ENCODE peak calls at places on chromosome 14, in six cellular contexts. R is Peyer's patch, L is gastrocnemius medialis, O is ovary, U is stomach, V is transverse colon. D is an unnamed sample.
A peak's percentile ranks its signal among the peaks of the same experiment; 100 is the strongest.

GRCh38 chr14:44438936-44439335 is 68.1 kb downstream of the FSCB start:
- DNase-seq in R (no peak), L (no peak), O (no peak), U (no peak), V (no peak), D (no peak)

GRCh38 chr14:83706555-83706954 is 1823.4 kb upstream of the FLRT2 start:
- DNase-seq in R (no peak), L (no peak), O (no peak), U (no peak), V (no peak), D (no peak)

GRCh38 chr14:92724516-92725340 is 23.7 kb downstream of the LGMN start:
- DNase-seq in R (no peak), L (no peak), O (no peak), U (peak; percentile 40), V (peak; percentile 38), D (no peak)

GRCh38 chr14:24378981-24379906 is 11.3 kb downstream of the NFATC4 start:
- DNase-seq in R (no peak), L (no peak), O (no peak), U (no peak), V (no peak), D (no peak)

GRCh38 chr14:72476657-72477499 is 417.0 kb downstream of the DPF3 start:
- DNase-seq in R (no peak), L (no peak), O (no peak), U (no peak), V (peak; percentile 32), D (no peak)

GRCh38 chr14:71952381-71953363 is 20.4 kb downstream of the RGS6 start:
- DNase-seq in R (no peak), L (no peak), O (no peak), U (no peak), V (no peak), D (no peak)

GRCh38 chr14:105700622-105701288 is 174.4 kb downstream of the TMEM121 start:
- DNase-seq in R (no peak), L (no peak), O (no peak), U (no peak), V (peak; percentile 33), D (no peak)

GRCh38 chr14:70722418-70722817 is 80.7 kb downstream of the TTC9 start:
- DNase-seq in R (no peak), L (no peak), O (no peak), U (no peak), V (no peak), D (no peak)

GRCh38 chr14:33788116-33788515 is 162.8 kb downstream of the EGLN3 start:
- DNase-seq in R (no peak), L (no peak), O (no peak), U (no peak), V (no peak), D (no peak)

GRCh38 chr14:99769123-99769522 is 24.1 kb upstream of the EML1 start:
- DNase-seq in R (no peak), L (no peak), O (no peak), U (no peak), V (no peak), D (no peak)

GRCh38 chr14:86626530-86626929 is 1096.6 kb downstream of the FLRT2 start:
- DNase-seq in R (no peak), L (no peak), O (no peak), U (no peak), V (no peak), D (no peak)

GRCh38 chr14:83133986-83134664 is 1600.5 kb upstream of the SEL1L start:
- DNase-seq in R (no peak), L (no peak), O (no peak), U (no peak), V (no peak), D (no peak)

GRCh38 chr14:67602071-67602470 is 2.0 kb upstream of the PIGH start:
- DNase-seq in R (no peak), L (no peak), O (no peak), U (no peak), V (no peak), D (no peak)

GRCh38 chr14:104895207-104895785 is 29.4 kb upstream of the PLD4 start:
- DNase-seq in R (peak; percentile 40), L (no peak), O (no peak), U (peak; percentile 42), V (no peak), D (no peak)

GRCh38 chr14:63209160-63209559 is 4.9 kb downstream of the RHOJ start:
- DNase-seq in R (no peak), L (no peak), O (no peak), U (no peak), V (no peak), D (no peak)

GRCh38 chr14:63210812-63211211 is 6.6 kb downstream of the RHOJ start:
- DNase-seq in R (no peak), L (no peak), O (no peak), U (no peak), V (no peak), D (no peak)

GRCh38 chr14:63212776-63213500 is 8.7 kb downstream of the RHOJ start:
- DNase-seq in R (no peak), L (no peak), O (no peak), U (no peak), V (no peak), D (no peak)

GRCh38 chr14:63212209-63212608 is 8.0 kb downstream of the RHOJ start:
- DNase-seq in R (no peak), L (no peak), O (no peak), U (no peak), V (no peak), D (no peak)

DNA sequence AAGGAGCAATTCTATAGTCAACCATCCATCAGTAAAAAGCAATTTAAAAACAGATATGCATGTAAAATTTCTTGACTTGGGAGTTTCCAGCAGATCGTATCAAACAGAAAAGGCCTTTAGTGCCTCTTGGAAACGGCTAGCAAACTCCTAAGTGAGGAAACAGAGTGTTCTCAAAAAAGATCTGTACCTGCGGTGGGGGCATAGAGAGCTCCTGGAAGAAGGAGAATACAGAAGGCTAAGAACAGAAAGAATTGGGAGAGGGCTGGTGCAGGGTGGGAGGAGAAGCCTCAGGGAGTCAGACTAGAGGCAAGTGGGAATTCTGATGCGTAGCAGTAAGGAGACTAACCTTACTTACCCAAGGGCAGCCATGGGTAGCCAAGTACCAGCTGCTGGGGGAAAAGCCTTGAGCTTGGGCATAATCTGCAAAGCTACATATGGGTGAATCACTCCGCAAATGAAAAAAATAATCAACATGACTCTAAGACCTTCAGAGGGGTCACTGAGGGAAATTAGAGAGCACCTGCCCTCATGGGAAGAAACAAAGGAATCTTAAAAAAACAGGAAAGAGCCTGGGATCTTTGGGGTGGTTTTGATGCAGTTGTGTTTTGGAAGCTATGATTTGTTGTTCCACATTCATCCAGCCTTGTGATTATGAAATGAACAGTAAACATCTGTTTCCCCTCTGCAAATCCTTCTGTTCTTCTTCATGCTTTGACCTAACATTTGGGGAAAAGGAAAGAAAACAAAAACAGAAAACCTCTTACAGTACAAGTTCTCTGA is 10.4 kb downstream of the RHOJ start:
- DNase-seq in R (no peak), L (no peak), O (no peak), U (no peak), V (no peak), D (no peak)
- TF ChIP-seq POLR2A in R (no peak), L (no peak), O (no peak), U (no peak), V (no peak), D (no peak)

DNA sequence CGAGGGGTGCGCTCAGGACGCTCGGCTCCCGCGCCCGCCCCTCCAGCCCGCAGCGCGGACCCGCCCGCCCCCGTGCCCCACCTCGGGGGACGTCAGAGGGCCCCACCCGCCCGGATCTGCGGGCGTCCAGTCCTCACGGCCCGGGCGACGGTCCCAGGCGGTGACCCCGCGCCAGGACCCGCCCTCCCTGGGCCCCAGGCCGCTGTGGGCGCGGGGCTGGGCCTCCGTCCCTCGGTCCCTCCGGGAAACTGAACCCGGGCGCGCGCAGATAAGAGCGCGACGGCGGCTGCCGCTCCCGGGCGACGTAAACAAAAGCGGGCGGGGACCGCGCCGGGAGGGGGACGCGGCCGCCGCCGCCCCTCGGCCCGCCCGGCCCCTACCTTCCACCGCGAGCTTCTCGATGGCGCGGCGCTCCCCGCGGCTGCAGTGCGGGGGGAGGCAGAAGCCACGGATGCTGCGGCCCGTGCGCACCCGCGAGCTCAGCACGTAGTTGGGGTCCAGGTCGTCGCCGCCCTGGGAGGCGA is 1.1 kb downstream of the CKB start:
- DNase-seq in R (no peak), L (no peak), O (no peak), U (peak; percentile 67), V (no peak), D (no peak)
- H3K4me3 ChIP-seq in R (peak overlapping the region; percentile 67), L (peak overlapping the region; percentile 53), O (peak overlapping the region; percentile 61), U (peak overlapping the region; percentile 60), V (peak overlapping the region; percentile 63), D (peak overlapping the region; percentile 91)

GRCh38 chr14:64577211-64577610 is 27.4 kb downstream of the PPP1R36 start:
- DNase-seq in R (no peak), L (no peak), O (no peak), U (no peak), V (no peak), D (no peak)

GRCh38 chr14:64581817-64582216 is 32.1 kb downstream of the PPP1R36 start:
- DNase-seq in R (no peak), L (no peak), O (no peak), U (no peak), V (no peak), D (no peak)

GRCh38 chr14:64580451-64580850 is 30.7 kb downstream of the PPP1R36 start:
- DNase-seq in R (no peak), L (no peak), O (no peak), U (no peak), V (no peak), D (no peak)

GRCh38 chr14:64584185-64584584 is 34.4 kb downstream of the PPP1R36 start:
- DNase-seq in R (no peak), L (peak; percentile 17), O (no peak), U (no peak), V (no peak), D (no peak)

DNA sequence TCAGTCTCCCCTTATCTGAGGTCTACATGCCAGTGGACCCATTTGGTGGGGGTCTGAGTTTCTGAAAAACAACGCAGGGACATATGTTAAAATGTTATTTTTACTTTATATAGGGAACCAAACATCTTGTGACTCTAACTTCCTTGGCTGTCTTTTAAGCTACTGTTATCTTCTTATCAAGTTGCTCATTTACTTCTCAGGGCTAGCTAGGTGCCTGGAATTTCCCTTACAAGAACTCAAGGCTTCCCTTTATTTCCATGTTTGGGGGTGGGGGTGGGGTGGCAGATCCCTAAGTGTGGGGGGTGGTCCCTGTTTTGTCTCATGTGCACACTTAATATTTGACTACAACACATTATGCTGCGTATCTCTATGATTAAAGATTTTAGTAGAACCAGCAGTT is 31.6 kb downstream of the PPP1R36 start:
- DNase-seq in R (no peak), L (no peak), O (no peak), U (no peak), V (no peak), D (no peak)
- H3K4me1 ChIP-seq in R (no peaks in the 10 kb centered on the region), L (peaks cover 24% of the 10 kb centered on the region), O (no peaks in the 10 kb centered on the region), U (no peaks in the 10 kb centered on the region), V (no peaks in the 10 kb centered on the region), D (peaks cover 3% of the 10 kb centered on the region)

DNA sequence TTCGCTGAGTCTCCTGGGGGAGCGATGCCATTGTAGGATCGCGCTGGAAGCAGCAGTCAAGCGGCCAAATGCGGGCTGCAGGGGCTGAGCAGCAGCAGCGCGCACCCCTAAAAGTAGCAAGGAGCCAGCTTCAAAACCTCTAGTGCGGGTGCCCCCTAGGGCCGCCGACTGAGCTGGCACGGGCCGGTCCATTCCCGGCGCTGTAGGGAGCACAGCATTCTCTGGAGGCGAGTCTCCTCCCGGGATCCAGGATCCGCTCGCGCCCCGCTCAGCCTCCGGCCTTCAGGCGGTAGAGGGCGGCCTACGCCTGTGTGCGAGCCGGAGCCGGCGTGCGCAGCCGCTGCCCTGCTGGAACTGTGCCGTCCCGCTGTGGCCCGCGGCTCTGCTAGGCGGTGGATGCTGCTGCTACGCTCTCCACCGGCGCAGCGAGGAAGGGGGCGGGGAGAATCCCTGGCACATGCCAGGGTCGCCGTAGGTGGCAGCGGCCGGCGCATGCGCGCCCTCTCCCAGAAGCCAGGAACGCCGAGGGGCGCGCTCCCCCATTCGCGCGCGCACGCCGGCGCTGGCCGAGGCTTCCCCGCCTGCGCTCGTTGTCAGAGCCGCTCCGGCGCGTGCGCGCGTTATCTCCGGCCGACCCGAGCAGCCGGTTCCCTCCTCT is at the start of gene FUT8:
- DNase-seq in R (peak; percentile 97), L (peak; percentile 90), O (peak; percentile 96), U (peak; percentile 98), V (peak; percentile 96), D (peak; percentile 96)
- TF ChIP-seq POLR2A in R (peak; percentile 93), L (peak; percentile 55), O (peak; percentile 31), U (no peak), V (peak; percentile 71), D (peak; percentile 59)